ENCODE peak calls at places on chromosome X, in eight cellular contexts. A, O, F, K, E, P, U and S are unnamed samples.

GRCh38 chrX:48022740-48023139 is 16.0 kb downstream of the SPACA5 start:
- DNase-seq in A (no peak), O (no peak), F (no peak), K (no peak), E (no peak), P (no peak), U (no peak), S (no peak)

GRCh38 chrX:3244955-3245354 is 101.5 kb downstream of the MXRA5 start:
- DNase-seq in A (no peak), O (peak; percentile 5), F (no peak), K (no peak), E (no peak), P (no peak), U (no peak), S (peak; percentile 7)

GRCh38 chrX:53262189-53262917 is 19.0 kb downstream of the IQSEC2 start:
- DNase-seq in A (no peak), O (no peak), F (no peak), K (no peak), E (no peak), P (no peak), U (no peak), S (no peak)

GRCh38 chrX:44314259-44314734 is 29.2 kb downstream of the EFHC2 start:
- DNase-seq in A (peak; percentile 11), O (no peak), F (no peak), K (peak; percentile 6), E (no peak), P (no peak), U (peak; percentile 46), S (peak; percentile 50)

GRCh38 chrX:130626521-130626920 is 224.7 kb downstream of the RBMX2 start:
- DNase-seq in A (no peak), O (no peak), F (no peak), K (no peak), E (no peak), P (no peak), U (no peak), S (no peak)

GRCh38 chrX:119989905-119990408 is 46.4 kb upstream of the NKAP start:
- DNase-seq in A (no peak), O (no peak), F (no peak), K (peak; percentile 31), E (no peak), P (no peak), U (no peak), S (no peak)

GRCh38 chrX:65920620-65921019 is 119.3 kb downstream of the VSIG4 start:
- DNase-seq in A (no peak), O (no peak), F (no peak), K (no peak), E (no peak), P (no peak), U (no peak), S (no peak)

GRCh38 chrX:135327299-135327698 is 18.0 kb downstream of the ETDC start:
- DNase-seq in A (no peak), O (peak; percentile 9), F (no peak), K (no peak), E (no peak), P (no peak), U (no peak), S (no peak)

GRCh38 chrX:77160301-77160700 is 286.9 kb upstream of the FGF16 start:
- DNase-seq in A (no peak), O (peak; percentile 1), F (no peak), K (no peak), E (no peak), P (no peak), U (peak; percentile 27), S (peak; percentile 6)

GRCh38 chrX:112761239-112762207 is 79.1 kb downstream of the AMOT start:
- DNase-seq in A (no peak), O (no peak), F (no peak), K (no peak), E (no peak), P (no peak), U (no peak), S (no peak)

GRCh38 chrX:109862386-109862910 is 129.4 kb upstream of the ACSL4 start:
- DNase-seq in A (no peak), O (no peak), F (no peak), K (no peak), E (no peak), P (no peak), U (no peak), S (no peak)
- TF ChIP-seq CTCF in A (no peak), O (no peak), F (no peak), K (no peak), E (no peak), P (no peak), U (no peak), S (no peak)

DNA sequence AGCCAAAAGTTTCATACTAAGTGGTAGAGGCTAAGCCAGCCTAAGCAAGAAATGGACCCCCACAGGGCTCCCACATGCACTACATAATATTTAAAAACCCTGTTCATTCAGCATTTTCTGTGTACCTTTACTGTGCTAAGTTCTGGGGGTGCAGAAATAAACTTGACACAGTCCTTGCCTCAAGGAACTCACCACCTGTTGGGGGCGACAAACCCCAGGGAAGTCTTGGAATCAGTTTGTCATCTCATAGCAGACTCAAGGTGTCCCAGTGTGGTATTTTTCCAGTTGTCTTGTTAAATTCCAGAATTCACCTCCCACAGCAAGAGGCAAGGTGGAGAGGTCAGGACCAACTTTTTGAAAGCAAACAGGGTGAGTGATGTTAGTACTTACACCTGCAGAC is 43.1 kb downstream of the ATG4A start:
- DNase-seq in A (no peak), O (no peak), F (no peak), K (no peak), E (no peak), P (no peak), U (no peak), S (no peak)
- TF ChIP-seq CTCF in A (no peak), O (no peak), F (no peak), K (no peak), E (no peak), P (no peak), U (no peak), S (no peak)

DNA sequence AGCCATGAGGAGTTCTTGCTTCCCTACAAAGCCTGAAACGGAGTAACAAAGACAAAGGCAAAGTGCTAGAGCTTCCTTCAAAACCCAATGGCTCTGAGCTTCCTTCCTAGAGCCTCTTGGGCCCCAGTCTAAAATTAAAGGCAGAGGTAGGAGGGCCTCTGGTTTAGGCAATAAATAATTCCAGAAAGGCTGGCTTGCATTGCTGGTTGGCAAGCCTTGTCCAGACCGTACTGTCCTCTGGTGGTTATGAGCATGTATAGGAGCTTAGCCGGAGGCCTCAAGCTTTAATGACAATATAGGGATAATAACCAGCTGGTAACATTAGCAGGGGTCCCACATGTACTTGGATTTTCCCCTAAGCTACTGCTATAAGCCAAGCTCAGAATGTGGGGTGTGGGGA is 237.3 kb downstream of the AR start:
- DNase-seq in A (no peak), O (peak; percentile 2), F (no peak), K (no peak), E (no peak), P (no peak), U (no peak), S (no peak)
- TF ChIP-seq CTCF in A (no peak), O (no peak), F (no peak), K (no peak), E (no peak), P (no peak), U (no peak), S (no peak)

GRCh38 chrX:68599256-68600152 is 48.0 kb upstream of the STARD8 start:
- DNase-seq in A (peak; percentile 7), O (peak; percentile 9), F (no peak), K (peak; percentile 11), E (no peak), P (no peak), U (no peak), S (no peak)
- TF ChIP-seq CTCF in A (peak; percentile 11), O (peak; percentile 14), F (peak; percentile 8), K (peak; percentile 27), E (no peak), P (no peak), U (peak; percentile 50), S (no peak)